ENCODE peak calls at places on chromosome 1, in five cellular contexts. T, G, H, C and I are unnamed samples.

GRCh38 chr1:229105109-229105508 is 165.8 kb upstream of the RAB4A start:
- DNase-seq in T (no peak), H (no peak), G (no peak), C (no peak), I (no peak)

GRCh38 chr1:36178479-36179219 is 22.7 kb downstream of the MAP7D1 start:
- DNase-seq in G (no peak), C (no peak), H (no peak), T (no peak), I (no peak)

GRCh38 chr1:59505596-59506028 is 208.7 kb downstream of the FGGY start:
- DNase-seq in H (no peak), T (peak), G (no peak), C (no peak), I (peak)

GRCh38 chr1:6657138-6657537 is 32.5 kb downstream of the THAP3 start:
- DNase-seq in T (no peak), G (no peak), C (no peak), H (no peak), I (no peak)

GRCh38 chr1:108896160-108897150 is 19.7 kb downstream of the GPSM2 start:
- DNase-seq in G (no peak), T (no peak), C (no peak), H (no peak), I (no peak)

GRCh38 chr1:56526571-56527174 is 52.7 kb downstream of the PLPP3 start:
- DNase-seq in G (no peak), H (no peak), T (no peak), C (no peak), I (no peak)

GRCh38 chr1:109667452-109668122 is at the start of gene GSTM2:
- DNase-seq in H (peak), G (no peak), T (no peak), C (peak), I (peak)

GRCh38 chr1:245771521-245772281 is 616.9 kb downstream of the KIF26B start:
- DNase-seq in G (no peak), T (no peak), H (no peak), C (no peak), I (no peak)

GRCh38 chr1:119713039-119713537 is 1.4 kb downstream of the PHGDH start:
- DNase-seq in G (no peak), H (no peak), T (no peak), C (no peak), I (no peak)

GRCh38 chr1:59057211-59057694 is 239.6 kb upstream of the FGGY start:
- DNase-seq in T (no peak), C (no peak), H (no peak), G (no peak), I (peak)